ENCODE peak calls at places on chromosome 10, in four cellular contexts. N is Kasumi-1, O is prostate gland, C is NCI-H748 treated with DMSO at 0.1 percent for 48 hours. P is an unnamed sample.

GRCh38 chr10:77226434-77226833 is 411.2 kb downstream of the KCNMA1 start:
- DNase-seq in N (no peak), O (no peak), C (no peak), P (no peak)

GRCh38 chr10:25080880-25081581 is 64.6 kb downstream of the THNSL1 start:
- DNase-seq in N (peak; percentile 91), O (peak; percentile 82), C (peak; percentile 65), P (peak; percentile 99)

GRCh38 chr10:60872451-60872850 is 71.5 kb downstream of the RHOBTB1 start:
- DNase-seq in N (no peak), O (no peak), C (no peak), P (no peak)

GRCh38 chr10:6162589-6163356 is 40.0 kb upstream of the PFKFB3 start:
- DNase-seq in N (no peak), O (no peak), C (no peak), P (no peak)

GRCh38 chr10:20633721-20634120 is 263.4 kb downstream of the NEBL start:
- DNase-seq in N (no peak), O (no peak), C (no peak), P (no peak)

GRCh38 chr10:57776688-57777432 is 490.8 kb downstream of the IPMK start:
- DNase-seq in N (no peak), O (no peak), C (no peak), P (no peak)

GRCh38 chr10:132144086-132144485 is 42.7 kb upstream of the DPYSL4 start:
- DNase-seq in N (no peak), O (no peak), C (no peak), P (no peak)

GRCh38 chr10:122459586-122460273 is 1.6 kb upstream of the HTRA1 start:
- DNase-seq in N (no peak), O (no peak), C (no peak), P (no peak)

GRCh38 chr10:126133082-126133620 is 236.8 kb downstream of the FANK1 start:
- DNase-seq in N (no peak), O (no peak), C (no peak), P (no peak)

GRCh38 chr10:109982812-109983211 is 25.0 kb upstream of the ADD3 start:
- DNase-seq in N (no peak), O (no peak), C (no peak), P (no peak)

GRCh38 chr10:89452193-89452592 is 37.8 kb downstream of the IFIT5 start:
- DNase-seq in N (no peak), O (no peak), C (no peak), P (no peak)

GRCh38 chr10:13658256-13658655 is 71.5 kb downstream of the PRPF18 start:
- DNase-seq in N (no peak), O (no peak), C (no peak), P (peak; percentile 43)

GRCh38 chr10:75428434-75429158 is 2.8 kb upstream of the LRMDA start:
- DNase-seq in N (peak; percentile 74), O (no peak), C (no peak), P (no peak)

GRCh38 chr10:97903128-97904025 is 53.7 kb downstream of the GOLGA7B start:
- DNase-seq in N (no peak), O (no peak), C (no peak), P (no peak)